ENCODE peak calls at places on chromosomes 4 and X, in four cellular contexts. W is endothelial cell of umbilical vein, F is neural crest cell, I is Peyer's patch. Z is an unnamed sample.

GRCh38 chr4:128386761-128387599 is 99.4 kb upstream of the PGRMC2 start:
- DNase-seq in F (no peak), I (peak), W (peak), Z (no peak)

GRCh38 chrX:123859409-123859827 is 435 bp upstream of the XIAP start:
- DNase-seq in F (no peak), W (no peak), I (peak), Z (no peak)

GRCh38 chr4:164204434-164204833 is 549.5 kb upstream of the SMIM31 start:
- DNase-seq in I (no peak), W (peak), F (no peak), Z (no peak)

GRCh38 chrX:19791562-19791961 is 95.8 kb downstream of the SH3KBP1 start:
- DNase-seq in I (no peak), F (no peak), W (no peak), Z (no peak)

GRCh38 chr4:128917781-128918180 is 108.3 kb downstream of the JADE1 start:
- DNase-seq in W (no peak), I (no peak), F (no peak), Z (no peak)

GRCh38 chr4:79399076-79399475 is 9.0 kb downstream of the GK2 start:
- DNase-seq in W (no peak), I (no peak), F (no peak), Z (no peak)

GRCh38 chrX:136597356-136597755 is 50.6 kb upstream of the CD40LG start:
- DNase-seq in F (no peak), I (no peak), W (no peak), Z (no peak)

GRCh38 chr4:159353422-159354116 is 250.7 kb downstream of the RAPGEF2 start:
- DNase-seq in F (no peak), W (no peak), I (no peak), Z (no peak)

GRCh38 chr4:3202836-3203820 is 45.8 kb upstream of the MSANTD1 start:
- DNase-seq in F (no peak), I (no peak), W (no peak), Z (peak)

GRCh38 chrX:13396887-13397286 is 77.0 kb upstream of the ATXN3L start:
- DNase-seq in W (peak), I (no peak), F (no peak), Z (no peak)

GRCh38 chrX:115696039-115696438 is 135.1 kb downstream of the PLS3 start:
- DNase-seq in W (no peak), I (no peak), F (no peak), Z (no peak)

GRCh38 chr4:56786955-56787354 is 34.5 kb downstream of the SPINK2 start:
- DNase-seq in I (peak), W (peak), F (no peak), Z (no peak)

DNA sequence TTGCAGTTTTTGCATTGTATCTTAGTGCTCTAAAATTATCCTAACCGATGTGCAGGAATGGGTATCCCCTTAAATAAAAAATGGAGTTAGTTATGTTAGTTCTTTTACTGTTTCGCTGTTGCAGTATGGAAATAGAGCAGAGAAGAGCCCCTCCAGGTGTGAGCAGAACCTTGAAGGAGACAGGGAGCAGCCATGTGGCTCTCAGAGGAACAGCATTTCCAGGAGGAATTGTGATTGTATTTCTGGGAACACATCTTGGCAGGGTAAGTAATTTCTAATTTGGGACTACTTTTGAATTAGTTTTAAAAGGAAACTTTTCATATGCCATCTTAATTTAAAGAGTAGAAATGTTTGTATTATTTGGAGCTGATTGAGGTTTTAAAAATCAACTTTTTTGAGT is 5.3 kb upstream of the CCDC158 start:
- DNase-seq in F (no peak), I (no peak), W (no peak), Z (no peak)
- TF ChIP-seq CTCF in F (peak), I (no peak), W (no peak), Z (no peak)

GRCh38 chr4:75087865-75088264 is 154.9 kb downstream of the PARM1 start:
- DNase-seq in I (no peak), F (no peak), W (no peak), Z (no peak)
- TF ChIP-seq CTCF in I (no peak), F (no peak), W (no peak), Z (no peak)

DNA sequence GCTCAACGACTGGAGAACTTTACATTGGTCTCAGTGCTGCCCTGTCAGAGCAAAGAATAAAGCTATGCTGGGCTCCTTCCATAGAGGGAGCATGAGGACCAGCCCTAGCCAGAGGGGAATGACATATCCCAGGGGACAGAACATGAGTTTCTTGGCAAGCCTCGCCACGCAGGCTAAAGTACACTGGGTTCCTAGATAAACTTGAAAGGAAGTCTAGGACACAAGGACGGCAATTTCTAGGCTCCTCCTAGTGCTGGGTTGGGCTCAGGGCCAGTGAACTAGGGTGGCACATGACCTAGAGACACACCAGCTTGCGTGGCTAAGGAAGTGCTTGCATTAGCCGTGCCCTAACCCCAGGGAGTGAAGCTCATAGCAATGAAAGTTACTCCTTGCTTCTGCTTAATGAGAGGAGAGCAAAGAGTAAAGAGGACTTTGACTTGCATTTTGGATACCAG is 141.0 kb downstream of the MAB21L2 start:
- DNase-seq in W (peak), F (no peak), I (peak), Z (no peak)
- TF ChIP-seq CTCF in W (no peak), F (no peak), I (no peak), Z (no peak)

GRCh38 chr4:112031712-112032328 is 113.4 kb upstream of the FAM241A start:
- DNase-seq in W (peak), I (peak), F (peak), Z (no peak)
- TF ChIP-seq CTCF in W (peak), I (peak), F (peak), Z (no peak)

GRCh38 chrX:7586126-7586525 is 256.8 kb upstream of the VCX start:
- DNase-seq in I (no peak), F (no peak), W (no peak), Z (no peak)
- TF ChIP-seq CTCF in I (no peak), F (peak), W (no peak), Z (no peak)

GRCh38 chr4:121421594-121421993 is 40.8 kb upstream of the QRFPR start:
- DNase-seq in F (no peak), W (no peak), I (no peak), Z (no peak)
- TF ChIP-seq CTCF in F (peak), W (no peak), I (no peak), Z (no peak)

DNA sequence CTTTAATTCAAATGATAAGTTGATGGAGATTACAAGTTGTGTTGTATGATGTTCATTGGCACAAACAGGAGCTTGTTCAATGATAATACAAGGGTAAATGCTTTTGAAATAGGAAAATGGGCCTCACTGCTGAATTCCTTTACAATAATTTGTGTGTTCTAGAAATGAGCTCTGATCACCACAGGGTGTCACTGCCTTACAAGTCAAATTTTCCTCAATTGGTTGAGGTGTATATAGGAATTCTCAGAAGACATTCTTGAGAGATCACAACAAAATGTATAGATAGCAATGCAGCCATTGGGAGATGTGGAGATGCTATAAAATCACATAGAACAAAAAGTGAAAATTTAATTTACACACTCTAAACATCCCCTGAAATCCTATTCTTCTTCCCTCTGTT is 49.6 kb downstream of the KLF8 start:
- DNase-seq in F (no peak), I (no peak), W (peak), Z (no peak)
- TF ChIP-seq CTCF in F (peak), I (no peak), W (no peak), Z (no peak)

GRCh38 chrX:110836982-110837381 is 41.4 kb upstream of the CHRDL1 start:
- DNase-seq in W (no peak), F (no peak), I (no peak), Z (no peak)
- TF ChIP-seq CTCF in W (no peak), F (peak), I (no peak), Z (no peak)